ENCODE peak calls at places on chromosome 4, in five cellular contexts. One of them, this sample, is unnamed.
A peak's percentile ranks its signal among the peaks of the same experiment; 100 is the strongest.

GRCh38 chr4:72971572-72971971 is 97.9 kb downstream of the COX18 start:
- DNase-seq in HepG2: no peak
- DNase-seq in SK-N-SH: no peak
- DNase-seq in GM12878: no peak
- DNase-seq in K562: no peak
- DNase-seq in this sample: no peak

GRCh38 chr4:82515705-82516104 is 46.1 kb downstream of the TMEM150C start:
- DNase-seq in HepG2: no peak
- DNase-seq in SK-N-SH: no peak
- DNase-seq in GM12878: no peak
- DNase-seq in K562: no peak
- DNase-seq in this sample: no peak

GRCh38 chr4:15513545-15513944 is 43.9 kb downstream of the CC2D2A start:
- DNase-seq in HepG2: no peak
- DNase-seq in SK-N-SH: no peak
- DNase-seq in GM12878: no peak
- DNase-seq in K562: no peak
- DNase-seq in this sample: no peak

GRCh38 chr4:145299380-145300076 is 119.1 kb upstream of the OTUD4 start:
- DNase-seq in HepG2: peak; percentile 5
- DNase-seq in SK-N-SH: no peak
- DNase-seq in GM12878: peak; percentile 89
- DNase-seq in K562: no peak
- DNase-seq in this sample: no peak

GRCh38 chr4:168475745-168476144 is 4.5 kb downstream of the DDX60L start:
- DNase-seq in HepG2: no peak
- DNase-seq in SK-N-SH: no peak
- DNase-seq in GM12878: no peak
- DNase-seq in K562: no peak
- DNase-seq in this sample: no peak

GRCh38 chr4:30979402-30979801 is 259.2 kb downstream of the PCDH7 start:
- DNase-seq in HepG2: no peak
- DNase-seq in SK-N-SH: no peak
- DNase-seq in GM12878: no peak
- DNase-seq in K562: no peak
- DNase-seq in this sample: no peak

GRCh38 chr4:6527259-6527658 is 47.7 kb upstream of the MAN2B2 start:
- DNase-seq in HepG2: no peak
- DNase-seq in SK-N-SH: no peak
- DNase-seq in GM12878: no peak
- DNase-seq in K562: no peak
- DNase-seq in this sample: no peak

GRCh38 chr4:63764400-63764799 is 644.9 kb downstream of the TECRL start:
- DNase-seq in HepG2: no peak
- DNase-seq in SK-N-SH: no peak
- DNase-seq in GM12878: no peak
- DNase-seq in K562: no peak
- DNase-seq in this sample: no peak

GRCh38 chr4:101678180-101678579 is 112.3 kb upstream of the BANK1 start:
- DNase-seq in HepG2: no peak
- DNase-seq in SK-N-SH: no peak
- DNase-seq in GM12878: no peak
- DNase-seq in K562: no peak
- DNase-seq in this sample: no peak

GRCh38 chr4:147550626-147551250 is 66.5 kb upstream of the TMEM184C start:
- DNase-seq in HepG2: no peak
- DNase-seq in SK-N-SH: no peak
- DNase-seq in GM12878: peak; percentile 24
- DNase-seq in K562: no peak
- DNase-seq in this sample: no peak

GRCh38 chr4:175376287-175376977 is 435.6 kb downstream of the GPM6A start:
- DNase-seq in HepG2: no peak
- DNase-seq in SK-N-SH: no peak
- DNase-seq in GM12878: no peak
- DNase-seq in K562: no peak
- DNase-seq in this sample: no peak

GRCh38 chr4:157961591-157961990 is 211.2 kb downstream of the GASK1B start:
- DNase-seq in HepG2: no peak
- DNase-seq in SK-N-SH: no peak
- DNase-seq in GM12878: no peak
- DNase-seq in K562: no peak
- DNase-seq in this sample: no peak

GRCh38 chr4:66575024-66575696 is 904.9 kb upstream of the EPHA5 start:
- DNase-seq in HepG2: peak; percentile 59
- DNase-seq in SK-N-SH: no peak
- DNase-seq in GM12878: no peak
- DNase-seq in K562: no peak
- DNase-seq in this sample: no peak

GRCh38 chr4:175776217-175776616 is 35.8 kb downstream of the GPM6A start:
- DNase-seq in HepG2: no peak
- DNase-seq in SK-N-SH: no peak
- DNase-seq in GM12878: no peak
- DNase-seq in K562: no peak
- DNase-seq in this sample: no peak

GRCh38 chr4:47485047-47485692 is at the start of gene ATP10D:
- DNase-seq in HepG2: peak; percentile 75
- DNase-seq in SK-N-SH: peak; percentile 89
- DNase-seq in GM12878: peak; percentile 71
- DNase-seq in K562: peak; percentile 47
- DNase-seq in this sample: peak; percentile 90

GRCh38 chr4:38605794-38606586 is 58.0 kb upstream of the KLF3 start:
- DNase-seq in HepG2: peak; percentile 70
- DNase-seq in SK-N-SH: no peak
- DNase-seq in GM12878: no peak
- DNase-seq in K562: peak; percentile 24
- DNase-seq in this sample: no peak

GRCh38 chr4:138437263-138437851 is 195.2 kb upstream of the SLC7A11 start:
- DNase-seq in HepG2: no peak
- DNase-seq in SK-N-SH: no peak
- DNase-seq in GM12878: no peak
- DNase-seq in K562: peak; percentile 62
- DNase-seq in this sample: no peak

GRCh38 chr4:88522702-88523324 is 763 bp downstream of the PYURF start:
- DNase-seq in HepG2: peak; percentile 9
- DNase-seq in SK-N-SH: peak; percentile 45
- DNase-seq in GM12878: no peak
- DNase-seq in K562: peak; percentile 39
- DNase-seq in this sample: peak; percentile 42

GRCh38 chr4:5812506-5813229 is 80.2 kb downstream of the CRMP1 start:
- DNase-seq in HepG2: peak; percentile 58
- DNase-seq in SK-N-SH: peak; percentile 58
- DNase-seq in GM12878: no peak
- DNase-seq in K562: peak; percentile 77
- DNase-seq in this sample: peak; percentile 33

GRCh38 chr4:41437264-41437566 is 100.7 kb upstream of the LIMCH1 start:
- DNase-seq in HepG2: no peak
- DNase-seq in SK-N-SH: no peak
- DNase-seq in GM12878: no peak
- DNase-seq in K562: no peak
- DNase-seq in this sample: no peak

GRCh38 chr4:182250446-182250845 is 7.2 kb downstream of the TENM3 start:
- DNase-seq in HepG2: no peak
- DNase-seq in SK-N-SH: no peak
- DNase-seq in GM12878: no peak
- DNase-seq in K562: no peak
- DNase-seq in this sample: no peak

GRCh38 chr4:53598901-53599300 is 7.6 kb upstream of the LNX1 start:
- DNase-seq in HepG2: no peak
- DNase-seq in SK-N-SH: no peak
- DNase-seq in GM12878: no peak
- DNase-seq in K562: no peak
- DNase-seq in this sample: no peak

GRCh38 chr4:152515678-152516077 is 20.2 kb downstream of the FBXW7 start:
- DNase-seq in HepG2: no peak
- DNase-seq in SK-N-SH: no peak
- DNase-seq in GM12878: no peak
- DNase-seq in K562: no peak
- DNase-seq in this sample: no peak
- TF ChIP-seq GABPA in HepG2: no peak
- TF ChIP-seq GABPA in SK-N-SH: no peak
- TF ChIP-seq GABPA in GM12878: no peak
- TF ChIP-seq GABPA in K562: no peak
- TF ChIP-seq GABPA in this sample: no peak

DNA sequence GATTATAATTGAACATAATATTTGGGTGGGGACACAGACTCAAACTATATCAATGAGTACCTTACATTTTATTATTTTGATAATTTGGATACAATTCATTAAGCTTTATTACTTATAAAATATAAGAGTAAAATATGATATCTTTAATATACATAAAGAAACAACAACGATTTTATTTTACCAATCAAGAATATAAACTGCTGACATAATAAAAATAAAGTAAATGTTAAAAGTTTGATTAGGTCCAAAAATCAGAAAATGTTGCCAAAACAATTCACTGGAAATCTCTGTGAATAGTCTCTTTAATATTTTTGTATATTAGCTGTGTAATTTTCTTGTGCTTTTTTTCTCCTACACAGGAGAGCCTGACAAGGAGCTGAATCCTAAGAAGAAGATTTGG is 21.4 kb downstream of the GIMD1 start:
- DNase-seq in HepG2: no peak
- DNase-seq in SK-N-SH: no peak
- DNase-seq in GM12878: no peak
- DNase-seq in K562: no peak
- DNase-seq in this sample: no peak
- H3K4me3 ChIP-seq in HepG2: no peak overlapping the region
- H3K4me3 ChIP-seq in SK-N-SH: no peak overlapping the region
- H3K4me3 ChIP-seq in GM12878: no peak overlapping the region
- H3K4me3 ChIP-seq in K562: no peak overlapping the region
- H3K4me3 ChIP-seq in this sample: no peak overlapping the region

DNA sequence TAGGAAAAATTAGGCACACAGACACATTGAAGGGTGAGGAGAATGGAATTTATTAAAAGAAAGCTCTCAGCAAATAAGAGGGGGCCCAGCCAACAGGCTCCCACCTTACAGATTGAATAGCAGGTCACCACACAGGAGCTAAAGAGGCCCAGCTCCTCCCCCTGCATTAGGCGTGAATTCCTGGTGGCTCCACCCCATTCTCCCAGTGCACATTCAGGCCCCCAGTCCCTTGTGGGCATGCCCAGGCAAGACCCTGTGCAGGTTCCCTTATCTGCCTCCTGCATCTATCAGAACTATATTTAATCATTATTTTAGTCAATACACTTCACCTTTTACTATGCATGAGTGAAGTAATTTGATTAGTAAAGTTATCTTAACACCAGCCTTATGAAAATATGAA is 856.3 kb upstream of the NDST4 start:
- DNase-seq in HepG2: no peak
- DNase-seq in SK-N-SH: no peak
- DNase-seq in GM12878: no peak
- DNase-seq in K562: no peak
- DNase-seq in this sample: no peak
- TF ChIP-seq REST in HepG2: no peak
- TF ChIP-seq REST in SK-N-SH: no peak
- TF ChIP-seq REST in GM12878: no peak
- TF ChIP-seq REST in K562: no peak
- TF ChIP-seq REST in this sample: no peak

GRCh38 chr4:879730-880079 is 52.4 kb downstream of the GAK start:
- DNase-seq in HepG2: no peak
- DNase-seq in SK-N-SH: no peak
- DNase-seq in GM12878: peak; percentile 35
- DNase-seq in K562: no peak
- DNase-seq in this sample: no peak
- TF ChIP-seq GABPA in HepG2: no peak
- TF ChIP-seq GABPA in SK-N-SH: no peak
- TF ChIP-seq GABPA in GM12878: no peak
- TF ChIP-seq GABPA in K562: no peak
- TF ChIP-seq GABPA in this sample: no peak

DNA sequence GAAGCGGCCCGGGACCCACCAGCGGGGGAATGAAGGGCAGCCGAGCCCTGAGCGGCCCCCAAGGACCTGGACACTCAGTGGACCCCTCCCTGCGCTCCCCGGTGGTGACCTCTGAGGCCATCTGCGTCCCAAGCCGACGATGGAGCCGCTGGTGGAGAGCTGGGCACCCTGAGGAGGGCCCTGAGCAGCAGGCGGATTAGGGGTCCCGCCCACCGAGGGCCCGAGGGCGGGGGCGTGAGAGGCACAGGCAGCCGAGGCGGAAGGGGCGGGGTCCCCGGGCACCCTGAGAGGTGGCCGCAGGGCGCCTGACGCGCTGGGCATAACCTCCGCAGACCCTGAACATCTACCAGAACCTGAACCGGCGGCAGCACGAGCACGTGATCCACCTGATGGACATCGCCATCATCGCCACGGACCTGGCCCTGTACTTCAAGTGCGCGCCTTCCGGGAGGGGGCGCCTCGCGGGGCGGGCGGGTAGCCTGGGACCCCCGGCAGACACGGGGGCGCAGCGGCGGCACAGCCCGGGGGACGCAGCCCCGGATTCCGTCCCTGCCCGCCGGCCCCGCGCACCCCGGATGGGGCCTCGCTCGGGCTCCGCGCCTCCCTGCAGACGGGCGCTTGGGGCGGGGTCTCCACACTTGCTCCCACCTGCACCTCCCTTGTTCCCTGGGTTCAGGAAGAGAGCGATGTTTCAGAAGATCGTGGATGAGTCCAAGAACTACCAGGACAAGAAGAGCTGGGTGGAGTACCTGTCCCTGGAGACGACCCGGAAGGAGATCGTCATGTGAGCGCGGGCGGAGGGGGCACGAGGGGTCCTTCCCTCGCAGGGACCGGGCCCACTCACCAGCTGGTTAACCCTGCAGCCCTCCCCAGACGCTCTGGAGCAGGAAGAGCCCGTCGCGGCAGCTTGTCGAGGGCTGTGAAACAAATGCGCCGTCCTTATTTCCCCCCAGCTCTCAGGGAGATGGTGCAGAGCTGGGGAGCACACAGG is 10.3 kb downstream of the ATP5ME start:
- DNase-seq in HepG2: no peak
- DNase-seq in SK-N-SH: peak; percentile 95
- DNase-seq in GM12878: no peak
- DNase-seq in K562: no peak
- DNase-seq in this sample: no peak
- H3K4me3 ChIP-seq in HepG2: no peak overlapping the region
- H3K4me3 ChIP-seq in SK-N-SH: peak overlapping the region; percentile 66
- H3K4me3 ChIP-seq in GM12878: peak overlapping the region; percentile 79
- H3K4me3 ChIP-seq in K562: no peak overlapping the region
- H3K4me3 ChIP-seq in this sample: no peak overlapping the region